ENCODE peak calls at places on chromosomes 5 and 9, in ten cellular contexts. A is NCI-H82; L is cardiac muscle cell; H is HCT116; R is Ammon's horn; I is stimulated activated CD8-positive, alpha-beta memory T cell treated with anti-CD3 and anti-CD28 coated beads, Interleukin-2, amount 100 ng/mL, for 48 hours; S is D341Med; T is spleen; M is stimulated activated CD4-positive, alpha-beta T cell treated with anti-CD3 and anti-CD28 coated beads, Interleukin-15, amount 100 ng/mL, for 24 hours; W is NCI-H510A treated with DMSO at 0.1 percent for 48 hours. E is an unnamed sample.

GRCh38 chr5:176697929-176698520 is 50.7 kb downstream of the TSPAN17 start:
- DNase-seq in T (no peak), S (peak), R (no peak), M (no peak), A (peak), I (no peak), H (no peak), L (no peak), W (peak), E (no peak)

GRCh38 chr9:99169982-99170761 is 51.6 kb downstream of the ALG2 start:
- DNase-seq in A (peak), S (no peak), L (peak), T (no peak), R (no peak), H (no peak), W (peak), I (no peak), M (no peak), E (no peak)

GRCh38 chr5:54821445-54822330 is 163.7 kb downstream of the ESM1 start:
- DNase-seq in S (no peak), R (no peak), A (no peak), I (no peak), T (no peak), L (no peak), H (no peak), M (no peak), W (no peak), E (no peak)

GRCh38 chr9:31683126-31683525 is 701.3 kb upstream of the ACO1 start:
- DNase-seq in W (no peak), L (no peak), M (no peak), H (no peak), T (no peak), A (peak), R (no peak), I (no peak), S (no peak), E (no peak)

GRCh38 chr9:124771867-124772621 is 933 bp upstream of the NR6A1 start:
- DNase-seq in H (peak), I (no peak), W (peak), M (peak), T (peak), S (peak), L (peak), R (peak), A (peak), E (peak)

GRCh38 chr5:31935702-31936347 is 238.3 kb downstream of the GOLPH3 start:
- DNase-seq in A (no peak), H (no peak), I (no peak), R (no peak), W (no peak), T (no peak), S (no peak), M (no peak), L (no peak), E (no peak)

GRCh38 chr9:123649909-123650308 is 280.0 kb downstream of the DENND1A start:
- DNase-seq in W (no peak), A (no peak), T (no peak), S (no peak), I (no peak), M (no peak), R (no peak), L (no peak), H (no peak), E (no peak)

GRCh38 chr9:31719262-31719661 is 665.2 kb upstream of the ACO1 start:
- DNase-seq in W (no peak), H (no peak), T (no peak), L (no peak), A (no peak), S (no peak), M (no peak), I (no peak), R (no peak), E (no peak)

GRCh38 chr9:78932849-78933627 is 636.1 kb downstream of the PSAT1 start:
- DNase-seq in S (no peak), L (no peak), I (no peak), M (no peak), T (no peak), W (no peak), R (no peak), A (no peak), H (no peak), E (no peak)

GRCh38 chr5:136056771-136057335 is 28.1 kb downstream of the TGFBI start:
- DNase-seq in S (no peak), H (no peak), I (no peak), T (peak), M (no peak), R (no peak), L (no peak), A (peak), W (no peak), E (no peak)

GRCh38 chr9:137866226-137867141 is 11.1 kb upstream of the CACNA1B start:
- DNase-seq in T (no peak), S (peak), L (no peak), R (no peak), H (no peak), M (no peak), A (no peak), W (no peak), I (no peak), E (no peak)

GRCh38 chr5:61357745-61358144 is 25.7 kb downstream of the ZSWIM6 start:
- DNase-seq in R (no peak), T (no peak), A (no peak), S (no peak), I (no peak), L (no peak), M (peak), H (peak), W (no peak), E (no peak)

GRCh38 chr9:88425538-88425950 is 37.3 kb downstream of the SPIN1 start:
- DNase-seq in A (no peak), S (peak), H (no peak), R (no peak), I (no peak), L (no peak), T (no peak), W (no peak), M (no peak), E (no peak)

GRCh38 chr5:116365006-116365496 is 209.6 kb downstream of the SEMA6A start:
- DNase-seq in A (no peak), M (no peak), W (no peak), L (no peak), S (no peak), T (no peak), I (no peak), H (no peak), R (no peak), E (no peak)

GRCh38 chr9:26157411-26157810 is 479.2 kb upstream of the TUSC1 start:
- DNase-seq in L (no peak), H (no peak), I (no peak), W (no peak), S (no peak), A (no peak), T (no peak), M (no peak), R (no peak), E (no peak)

GRCh38 chr5:7321724-7322123 is 74.2 kb upstream of the ADCY2 start:
- DNase-seq in I (no peak), W (no peak), L (no peak), H (no peak), M (no peak), A (no peak), T (no peak), S (no peak), R (peak), E (no peak)

GRCh38 chr5:6407547-6408259 is 29.4 kb upstream of the MED10 start:
- DNase-seq in S (no peak), R (no peak), A (no peak), T (no peak), M (no peak), W (no peak), L (no peak), H (no peak), I (no peak), E (no peak)

GRCh38 chr5:58016329-58016728 is 443.6 kb downstream of the PLK2 start:
- DNase-seq in R (no peak), S (no peak), M (no peak), W (no peak), I (no peak), T (no peak), L (no peak), A (no peak), H (no peak), E (peak)

GRCh38 chr5:112581811-112582320 is 155.8 kb upstream of the APC start:
- DNase-seq in T (no peak), L (no peak), A (no peak), I (no peak), S (no peak), M (no peak), W (no peak), H (no peak), R (no peak), E (no peak)

GRCh38 chr9:105329729-105330082 is 85.3 kb downstream of the SLC44A1 start:
- DNase-seq in W (no peak), S (no peak), M (no peak), H (no peak), L (no peak), I (no peak), A (no peak), T (no peak), R (no peak), E (no peak)